ENCODE peak calls at places on chromosome 22, in six cellular contexts. G is A549, E is psoas muscle, R is body of pancreas, J is tibial nerve, P is K562. M is an unnamed sample.

GRCh38 chr22:42720263-42721044 is at the start of gene A4GALT:
- DNase-seq in P (no peak), E (no peak), G (no peak), J (no peak), R (no peak), M (no peak)

GRCh38 chr22:49767355-49768062 is 60.2 kb downstream of the BRD1 start:
- DNase-seq in R (no peak), J (no peak), P (peak; percentile 55), E (peak; percentile 14), G (peak; percentile 55), M (no peak)

GRCh38 chr22:48104786-48105185 is 1342.3 kb downstream of the TBC1D22A start:
- DNase-seq in G (no peak), J (no peak), R (no peak), E (no peak), P (no peak), M (no peak)

GRCh38 chr22:43263645-43264514 is 76.9 kb upstream of the TTLL12 start:
- DNase-seq in R (peak; percentile 42), G (no peak), J (no peak), E (peak; percentile 46), P (peak; percentile 89), M (no peak)

GRCh38 chr22:40782521-40782920 is 36.6 kb downstream of the SLC25A17 start:
- DNase-seq in J (no peak), E (no peak), G (no peak), P (no peak), R (no peak), M (no peak)

GRCh38 chr22:40668611-40669390 is 10.5 kb upstream of the MCHR1 start:
- DNase-seq in G (peak; percentile 70), E (no peak), P (peak; percentile 65), J (no peak), R (no peak), M (no peak)

GRCh38 chr22:44344407-44344806 is 31.7 kb upstream of the SHISAL1 start:
- DNase-seq in P (no peak), E (no peak), J (no peak), G (no peak), R (no peak), M (no peak)

GRCh38 chr22:20292673-20293232 is 24.6 kb upstream of the RTN4R start:
- DNase-seq in P (no peak), G (no peak), R (no peak), E (no peak), J (no peak), M (no peak)

GRCh38 chr22:36562261-36562835 is 33.4 kb upstream of the EIF3D start:
- DNase-seq in G (peak; percentile 32), R (no peak), P (peak; percentile 20), E (peak; percentile 41), J (no peak), M (no peak)

GRCh38 chr22:29630180-29630498 is 26.7 kb downstream of the NF2 start:
- DNase-seq in R (no peak), G (no peak), P (no peak), E (no peak), J (no peak), M (no peak)

GRCh38 chr22:44133901-44134511 is 46.7 kb upstream of the PARVG start:
- DNase-seq in R (peak; percentile 17), J (peak; percentile 8), P (no peak), G (no peak), E (peak; percentile 77), M (no peak)

GRCh38 chr22:33803371-33803770 is 116.9 kb downstream of the LARGE1 start:
- DNase-seq in G (peak; percentile 7), J (no peak), E (no peak), P (no peak), R (no peak), M (no peak)

GRCh38 chr22:49678137-49678841 is 149.4 kb downstream of the BRD1 start:
- DNase-seq in R (no peak), E (no peak), P (no peak), J (no peak), G (no peak), M (no peak)

GRCh38 chr22:32979606-32980005 is 78.6 kb downstream of the SYN3 start:
- DNase-seq in P (no peak), G (no peak), E (no peak), J (no peak), R (no peak), M (no peak)

GRCh38 chr22:41668971-41669911 is 19.4 kb downstream of the SNU13 start:
- DNase-seq in R (no peak), J (no peak), P (no peak), G (peak; percentile 52), E (no peak), M (no peak)

GRCh38 chr22:28910575-28911278 is 27.4 kb downstream of the ZNRF3 start:
- DNase-seq in P (no peak), G (no peak), J (no peak), R (no peak), E (no peak), M (no peak)

GRCh38 chr22:35638408-35638807 is 9.8 kb upstream of the APOL6 start:
- DNase-seq in G (no peak), R (peak; percentile 25), P (no peak), E (peak; percentile 88), J (peak; percentile 72), M (peak; percentile 34)

DNA sequence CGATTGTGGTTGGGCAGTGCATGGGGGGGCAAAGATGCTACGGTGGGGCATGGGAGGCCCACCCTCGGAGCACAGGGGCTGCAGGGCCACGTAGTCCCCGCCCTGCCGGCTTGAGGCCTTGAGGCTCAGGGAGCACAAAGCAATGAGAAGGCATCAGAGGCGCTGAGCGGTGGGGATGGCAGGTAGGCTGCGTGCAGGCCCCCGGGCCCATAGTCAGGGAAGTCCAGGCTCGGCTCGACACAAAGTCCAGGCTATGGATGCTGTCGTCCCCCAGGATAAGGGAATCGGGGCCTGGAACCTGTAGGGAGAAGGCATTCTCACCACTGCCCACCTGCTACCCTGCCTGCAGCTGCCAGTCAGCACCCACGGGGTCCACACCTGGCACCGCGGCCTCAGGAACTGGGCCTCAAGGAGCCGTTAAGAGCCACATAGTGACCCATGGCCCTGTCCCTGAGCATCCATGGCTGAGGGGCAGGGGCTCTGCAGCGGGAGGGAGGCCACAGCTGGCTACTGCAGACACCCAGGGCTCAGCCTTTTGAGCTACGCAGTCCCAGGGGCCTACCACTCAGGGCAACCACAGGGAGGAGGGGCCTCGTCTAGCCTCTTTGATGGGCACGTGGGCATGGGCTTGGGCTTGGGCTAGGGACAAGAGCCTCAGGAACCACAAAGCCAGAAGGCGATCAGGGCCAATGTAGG is 179.7 kb downstream of the IGLL1 start:
- DNase-seq in J (no peak), P (no peak), E (no peak), R (no peak), G (no peak), M (no peak)
- TF ChIP-seq CTCF in J (no peak), P (no peak), E (no peak), R (no peak), G (no peak), M (no peak)

GRCh38 chr22:26660961-26661578 is 3.7 kb downstream of the MIAT start:
- DNase-seq in R (no peak), J (no peak), P (no peak), E (no peak), G (no peak), M (no peak)

GRCh38 chr22:26658671-26659478 is 1.5 kb downstream of the MIAT start:
- DNase-seq in E (peak; percentile 45), G (peak; percentile 93), P (peak; percentile 93), R (no peak), J (peak; percentile 16), M (peak; percentile 57)

GRCh38 chr22:26662160-26662559 is 4.8 kb downstream of the MIAT start:
- DNase-seq in P (no peak), G (no peak), J (no peak), R (no peak), E (no peak), M (no peak)

GRCh38 chr22:26658161-26658560 is 773 bp downstream of the MIAT start:
- DNase-seq in J (no peak), G (no peak), E (no peak), P (no peak), R (no peak), M (no peak)

GRCh38 chr22:26656896-26657851 is at the start of gene MIAT:
- DNase-seq in R (no peak), J (no peak), G (no peak), P (peak; percentile 37), E (no peak), M (no peak)
- H3K27ac ChIP-seq in R (no peak within 1 kb of the TSS), J (no peak within 1 kb of the TSS), G (peak within 1 kb of the TSS; percentile 63), P (no peak within 1 kb of the TSS), E (no peak within 1 kb of the TSS), M (no peak within 1 kb of the TSS)

GRCh38 chr22:31489632-31490495 is at the start of gene EIF4ENIF1:
- DNase-seq in J (peak; percentile 75), E (peak; percentile 91), G (peak; percentile 80), P (peak; percentile 86), R (peak; percentile 89), M (peak; percentile 64)

GRCh38 chr22:31492151-31492550 is 2.5 kb upstream of the EIF4ENIF1 start:
- DNase-seq in P (no peak), R (no peak), E (no peak), G (no peak), J (no peak), M (no peak)

GRCh38 chr22:31491218-31491962 is 1.7 kb upstream of the EIF4ENIF1 start:
- DNase-seq in G (no peak), J (no peak), R (no peak), P (no peak), E (no peak), M (no peak)

GRCh38 chr22:31488988-31489617 is 539 bp downstream of the EIF4ENIF1 start:
- DNase-seq in E (peak; percentile 39), P (peak; percentile 30), G (peak; percentile 21), J (no peak), R (peak; percentile 47), M (no peak)

DNA sequence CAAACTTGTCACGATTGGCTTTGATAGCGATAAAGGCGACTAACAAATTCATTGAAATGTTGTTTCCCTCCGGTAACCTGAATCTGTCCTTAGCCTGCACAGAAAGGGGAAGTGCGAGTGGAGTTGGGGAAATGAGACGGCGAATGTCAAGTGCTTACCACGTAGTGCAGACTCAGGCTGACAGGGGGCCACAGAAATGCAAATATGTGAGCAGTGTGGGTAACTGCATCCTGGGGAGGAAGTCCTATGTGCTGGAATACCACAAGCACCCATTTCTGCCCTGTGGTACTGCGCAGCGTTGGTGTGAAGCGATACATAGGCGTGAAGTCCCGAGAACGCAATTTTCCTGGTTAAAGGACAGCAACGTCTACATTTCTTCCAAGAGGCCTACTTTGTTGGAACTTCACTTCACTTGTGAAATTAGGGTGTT is 869 bp upstream of the EIF4ENIF1 start:
- DNase-seq in E (peak; percentile 38), P (peak; percentile 80), G (peak; percentile 58), J (peak; percentile 34), R (peak; percentile 39), M (no peak)
- TF ChIP-seq CTCF in E (no peak), P (no peak), G (no peak), J (no peak), R (no peak), M (peak; percentile 17)

DNA sequence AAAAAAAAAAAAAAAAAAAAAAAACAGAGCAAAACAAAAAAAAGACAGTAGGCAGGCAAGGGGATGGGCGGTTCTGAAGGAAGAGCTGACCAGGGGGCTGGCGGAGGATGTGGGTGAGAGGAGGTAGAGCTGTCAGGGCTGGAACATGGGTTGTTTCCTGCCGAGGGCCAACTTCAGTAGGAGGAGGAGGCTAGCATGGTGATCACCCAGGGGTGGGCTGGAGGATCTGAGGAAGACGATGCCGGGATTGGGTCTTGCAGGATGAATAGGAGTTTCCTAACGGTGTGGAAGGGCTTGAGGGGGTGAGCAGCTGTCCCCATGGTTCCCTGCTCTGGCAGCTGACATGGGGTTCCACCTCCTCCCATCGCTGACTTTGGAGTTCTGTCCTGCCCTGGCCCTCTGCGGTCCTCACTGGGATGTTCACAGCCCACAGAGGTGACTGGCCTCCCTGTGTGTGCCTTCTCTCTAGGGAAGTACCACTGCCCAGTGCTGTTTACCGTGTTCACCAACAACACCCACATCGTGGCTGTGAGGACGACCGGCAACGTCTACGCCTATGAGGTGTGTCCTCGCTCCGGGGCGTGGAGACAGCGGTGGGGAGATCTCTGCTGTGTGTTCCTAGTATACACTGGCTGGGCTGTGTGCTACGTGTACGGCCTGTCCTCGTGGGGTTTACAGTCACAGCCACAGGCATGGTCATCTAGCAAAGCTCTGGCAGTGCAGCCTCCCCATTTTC is 15.2 kb downstream of the PPIL2 start:
- DNase-seq in P (no peak), R (no peak), E (no peak), J (no peak), G (no peak), M (no peak)
- H3K27ac ChIP-seq in P (no peak overlapping the region), R (peak overlapping the region; percentile 89), E (no peak overlapping the region), J (no peak overlapping the region), G (no peak overlapping the region), M (no peak overlapping the region)